ENCODE peak calls at places on chromosome X, in five cellular contexts. Q is choroid plexus epithelial cell, M is GM12878, G is PC-3, P is endodermal cell. D is an unnamed sample.

GRCh38 chrX:1493877-1494510 is 41.3 kb upstream of the ASMTL start:
- DNase-seq in M (no peak), P (peak; percentile 68), Q (no peak), G (no peak), D (no peak)

GRCh38 chrX:54415534-54416350 is 24.5 kb upstream of the TSR2 start:
- DNase-seq in G (no peak), P (peak; percentile 66), M (no peak), Q (peak; percentile 44), D (no peak)

GRCh38 chrX:1249101-1249887 is 19.3 kb upstream of the CSF2RA start:
- DNase-seq in M (peak; percentile 19), P (peak; percentile 88), G (peak; percentile 29), Q (peak; percentile 7), D (peak; percentile 16)

GRCh38 chrX:125205084-125205917 is 114.4 kb upstream of the TEX13C start:
- DNase-seq in G (peak; percentile 66), Q (peak; percentile 1), M (no peak), P (peak; percentile 88), D (peak; percentile 0)

GRCh38 chrX:129678176-129678880 is 23.6 kb upstream of the APLN start:
- DNase-seq in G (peak; percentile 81), M (no peak), Q (no peak), P (no peak), D (peak; percentile 54)

GRCh38 chrX:110440016-110440805 is 81.6 kb downstream of the RTL9 start:
- DNase-seq in Q (no peak), G (no peak), M (no peak), P (no peak), D (no peak)

GRCh38 chrX:51456814-51457213 is 39.6 kb downstream of the NUDT11 start:
- DNase-seq in M (no peak), P (no peak), G (peak; percentile 40), Q (peak; percentile 8), D (no peak)

GRCh38 chrX:101729986-101730385 is 70.3 kb upstream of the ARMCX2 start:
- DNase-seq in Q (no peak), G (no peak), P (no peak), M (no peak), D (no peak)

GRCh38 chrX:97547873-97548578 is 664.3 kb downstream of the RPA4 start:
- DNase-seq in M (no peak), Q (peak; percentile 37), P (no peak), G (peak; percentile 23), D (peak; percentile 16)

GRCh38 chrX:68112321-68112720 is 321.0 kb downstream of the OPHN1 start:
- DNase-seq in P (no peak), M (no peak), G (peak; percentile 2), Q (no peak), D (no peak)

GRCh38 chrX:109818921-109819320 is 85.9 kb upstream of the ACSL4 start:
- DNase-seq in Q (no peak), M (no peak), P (no peak), G (no peak), D (no peak)

GRCh38 chrX:132294192-132294591 is 74.9 kb upstream of the RAP2C start:
- DNase-seq in Q (no peak), M (no peak), G (no peak), P (no peak), D (no peak)

GRCh38 chrX:18898517-18898916 is 85.4 kb downstream of the PHKA2 start:
- DNase-seq in P (no peak), Q (no peak), G (no peak), M (no peak), D (peak; percentile 34)

GRCh38 chrX:1060562-1060960 is 151.9 kb downstream of the CRLF2 start:
- DNase-seq in M (no peak), Q (no peak), G (no peak), P (no peak), D (no peak)

GRCh38 chrX:132411310-132411977 is 77.4 kb downstream of the MBNL3 start:
- DNase-seq in M (no peak), P (no peak), Q (no peak), G (no peak), D (no peak)

GRCh38 chrX:52263417-52263816 is 78.7 kb downstream of the MAGED4 start:
- DNase-seq in G (no peak), Q (no peak), M (no peak), P (no peak), D (no peak)

GRCh38 chrX:17470136-17470535 is 95.1 kb downstream of the NHS start:
- DNase-seq in M (no peak), P (no peak), G (no peak), Q (peak; percentile 8), D (no peak)

GRCh38 chrX:125101971-125102750 is 217.5 kb upstream of the TEX13C start:
- DNase-seq in M (no peak), Q (no peak), G (no peak), P (no peak), D (no peak)

GRCh38 chrX:17634542-17635207 is 102.6 kb upstream of the SCML1 start:
- DNase-seq in G (no peak), P (no peak), Q (no peak), M (no peak), D (no peak)

GRCh38 chrX:129779747-129780146 is at the start of gene SASH3:
- DNase-seq in Q (no peak), P (no peak), M (no peak), G (no peak), D (no peak)

GRCh38 chrX:109943740-109944092 is 59.2 kb upstream of the TMEM164 start:
- DNase-seq in G (no peak), Q (no peak), P (no peak), M (no peak), D (no peak)

GRCh38 chrX:149647505-149647904 is 15.9 kb upstream of the TMEM185A start:
- DNase-seq in G (no peak), M (no peak), Q (no peak), P (no peak), D (no peak)

GRCh38 chrX:101071585-101071984 is 7.1 kb upstream of the TMEM35A start:
- DNase-seq in G (no peak), P (no peak), Q (no peak), M (no peak), D (no peak)

GRCh38 chrX:33195698-33196097 is 15.7 kb downstream of the DMD start:
- DNase-seq in M (no peak), Q (no peak), G (no peak), P (no peak), D (no peak)

GRCh38 chrX:367349-367748 is 19.4 kb downstream of the PPP2R3B start:
- DNase-seq in G (no peak), P (no peak), Q (no peak), M (no peak), D (no peak)

GRCh38 chrX:65098851-65099250 is 122.6 kb upstream of the ZC4H2 start:
- DNase-seq in Q (no peak), M (no peak), P (no peak), G (no peak), D (no peak)

GRCh38 chrX:102985182-102985581 is 48.1 kb downstream of the RAB40AL start:
- DNase-seq in P (no peak), G (peak; percentile 61), Q (no peak), M (no peak), D (peak; percentile 7)

GRCh38 chrX:20265221-20265725 is 1.4 kb downstream of the RPS6KA3 start:
- DNase-seq in P (peak; percentile 63), M (no peak), Q (peak; percentile 80), G (peak; percentile 63), D (peak; percentile 84)

GRCh38 chrX:68945603-68946228 is 116.9 kb downstream of the EFNB1 start:
- DNase-seq in P (peak; percentile 80), G (peak; percentile 48), M (no peak), Q (peak; percentile 70), D (peak; percentile 25)

GRCh38 chrX:19563327-19563726 is 48.0 kb upstream of the MAP3K15 start:
- DNase-seq in G (no peak), M (peak; percentile 33), P (no peak), Q (no peak), D (no peak)

GRCh38 chrX:53714580-53715335 is 28.2 kb upstream of the HUWE1 start:
- DNase-seq in Q (peak; percentile 71), P (peak; percentile 68), G (peak; percentile 89), M (peak; percentile 89), D (peak; percentile 52)

GRCh38 chrX:78922754-78923153 is 22.4 kb upstream of the P2RY10 start:
- DNase-seq in M (no peak), G (peak; percentile 64), P (no peak), Q (no peak), D (no peak)
- H3K4me3 ChIP-seq in M (no peak overlapping the region), G (no peak overlapping the region), P (no peak overlapping the region), Q (no peak overlapping the region), D (no peak overlapping the region)

DNA sequence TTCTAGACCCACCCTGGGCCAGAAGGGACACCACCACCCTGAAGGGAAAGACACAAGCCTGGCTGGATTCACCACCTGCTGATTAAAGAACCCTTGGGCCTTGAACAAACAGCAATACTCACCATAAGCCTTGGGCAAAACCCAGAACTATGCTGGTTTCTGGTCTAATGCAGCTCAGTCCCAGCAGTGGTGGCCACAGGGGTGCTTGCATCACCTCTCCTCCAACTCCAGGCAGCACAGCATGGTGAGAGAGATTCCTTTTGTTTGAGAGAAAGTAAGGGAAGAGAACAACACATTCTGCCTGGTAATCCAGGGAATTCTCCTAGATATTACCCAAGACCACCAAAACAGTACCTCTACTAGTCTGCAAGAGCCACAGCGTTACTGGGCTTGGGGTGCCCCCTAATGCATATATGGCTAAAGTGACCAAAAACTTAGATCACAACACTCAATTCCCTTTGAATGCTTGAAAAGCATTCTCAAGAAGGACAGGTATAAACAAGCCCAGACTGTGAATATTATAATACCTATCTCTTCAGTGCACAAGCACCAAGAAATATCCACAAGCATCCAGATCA is 25.7 kb downstream of the RNF128 start:
- DNase-seq in P (peak; percentile 57), Q (peak; percentile 26), G (peak; percentile 23), M (no peak), D (peak; percentile 4)
- TF ChIP-seq CTCF in P (peak; percentile 66), Q (peak; percentile 45), G (peak; percentile 42), M (peak; percentile 3), D (peak; percentile 8)

DNA sequence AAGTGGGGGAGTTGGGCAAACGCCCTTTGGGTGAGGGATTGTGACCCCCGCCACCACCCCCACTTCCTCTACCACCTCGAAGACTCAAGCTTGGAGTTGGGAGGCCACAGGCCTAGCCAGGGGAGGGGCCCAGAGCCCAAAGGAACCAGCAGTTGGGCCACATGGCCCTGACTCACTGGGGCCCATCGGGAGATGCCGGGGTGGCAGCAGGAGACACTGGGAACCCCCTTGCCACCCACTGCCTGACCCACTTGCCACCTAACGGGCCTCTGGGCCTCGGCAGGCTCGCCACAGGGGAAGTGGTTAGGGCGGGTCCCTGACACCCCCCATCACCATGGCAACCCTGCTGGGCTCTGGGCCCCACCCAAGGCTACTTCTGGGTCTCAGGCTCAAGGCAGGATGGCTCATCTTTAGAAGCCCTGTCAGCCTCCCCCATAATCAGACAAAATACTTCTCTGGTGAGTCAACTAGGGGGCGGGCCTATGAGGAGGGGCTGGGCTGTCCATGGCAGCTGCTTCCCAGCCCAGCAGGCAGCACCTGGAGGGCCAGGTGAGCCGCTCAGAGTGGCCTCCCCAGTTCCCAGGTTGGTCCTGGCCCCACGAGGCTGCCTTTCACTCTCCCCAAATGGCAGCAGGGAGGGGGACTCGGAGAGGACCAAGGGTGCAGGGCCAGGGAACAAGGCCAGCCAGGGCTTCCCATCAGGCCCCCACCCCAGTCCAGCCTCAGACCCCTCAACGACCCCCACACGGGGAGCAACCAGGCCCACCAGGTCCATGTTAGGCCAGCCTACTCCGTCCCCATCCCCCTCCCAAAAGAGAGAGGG is 5.6 kb downstream of the FLNA start:
- DNase-seq in M (peak; percentile 60), Q (peak; percentile 95), G (peak; percentile 95), P (peak; percentile 78), D (peak; percentile 98)
- H3K4me3 ChIP-seq in M (peak overlapping the region; percentile 88), Q (peak overlapping the region; percentile 65), G (peak overlapping the region; percentile 83), P (peak overlapping the region; percentile 92), D (peak overlapping the region; percentile 92)

DNA sequence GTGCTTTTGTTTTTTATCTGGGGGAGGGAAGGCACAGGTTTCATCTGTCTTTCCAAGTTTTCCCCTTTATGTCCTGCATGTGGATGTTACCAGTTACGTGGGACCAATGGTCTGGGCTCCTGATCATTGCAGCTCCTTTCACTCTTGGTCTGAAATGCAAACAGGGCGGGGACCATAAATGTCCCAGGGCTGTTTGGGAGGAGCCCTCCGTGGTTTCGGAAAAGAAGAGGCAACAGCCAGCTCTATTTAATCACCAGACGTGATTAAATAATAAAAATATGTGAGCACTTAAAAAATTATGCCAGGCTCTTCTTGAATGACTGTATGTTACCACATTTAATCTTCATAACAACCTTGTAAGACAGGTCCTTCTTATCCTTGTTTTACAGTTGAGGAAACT is 30.8 kb upstream of the C1GALT1C1 start:
- DNase-seq in M (no peak), G (peak; percentile 84), Q (no peak), P (no peak), D (no peak)
- TF ChIP-seq CTCF in M (no peak), G (no peak), Q (no peak), P (no peak), D (no peak)